ENCODE peak calls at places on chromosomes 1 and 21, in five cellular contexts. H, M, T, P and S are unnamed samples.
A peak's percentile ranks its signal among the peaks of the same experiment; 100 is the strongest.

GRCh38 chr1:103107696-103108524 is at the start of gene COL11A1:
- DNase-seq in P (no peak), M (no peak), T (no peak), H (peak; percentile 41), S (no peak)

GRCh38 chr21:38925923-38926322 is 120.2 kb downstream of the ETS2 start:
- DNase-seq in T (no peak), P (no peak), H (no peak), M (peak; percentile 72), S (no peak)

GRCh38 chr1:203268901-203269653 is 36.2 kb upstream of the BTG2 start:
- DNase-seq in T (peak; percentile 87), H (peak; percentile 90), M (no peak), P (no peak), S (no peak)

GRCh38 chr1:92299477-92300125 is 742 bp downstream of the RPAP2 start:
- DNase-seq in M (no peak), T (no peak), P (no peak), H (no peak), S (no peak)

GRCh38 chr21:42454791-42455190 is 41.2 kb downstream of the RSPH1 start:
- DNase-seq in T (no peak), P (no peak), H (no peak), M (no peak), S (peak; percentile 59)

GRCh38 chr1:114219247-114219872 is 65.7 kb upstream of the SYT6 start:
- DNase-seq in M (no peak), H (peak; percentile 45), P (no peak), T (peak; percentile 45), S (no peak)

GRCh38 chr1:214912127-214912526 is 170.4 kb upstream of the KCNK2 start:
- DNase-seq in P (no peak), M (no peak), H (no peak), T (no peak), S (no peak)

GRCh38 chr1:205631010-205631726 is 643 bp downstream of the ELK4 start:
- DNase-seq in T (peak; percentile 90), H (peak; percentile 95), M (peak; percentile 50), P (peak; percentile 92), S (peak; percentile 73)

GRCh38 chr1:48674641-48675040 is 102.0 kb downstream of the BEND5 start:
- DNase-seq in P (no peak), H (no peak), M (no peak), T (no peak), S (no peak)

GRCh38 chr1:88768187-88768586 is 84.1 kb downstream of the PKN2 start:
- DNase-seq in P (no peak), T (no peak), M (no peak), H (peak; percentile 32), S (no peak)

GRCh38 chr1:245520611-245521010 is 365.8 kb downstream of the KIF26B start:
- DNase-seq in T (no peak), M (no peak), H (no peak), P (no peak), S (no peak)

GRCh38 chr1:14970115-14970798 is 183.3 kb upstream of the TMEM51 start:
- DNase-seq in M (peak; percentile 79), T (no peak), H (peak; percentile 65), P (no peak), S (peak; percentile 45)

GRCh38 chr1:159510223-159510530 is 25.6 kb downstream of the OR10J5 start:
- DNase-seq in H (no peak), T (no peak), P (no peak), M (no peak), S (no peak)

GRCh38 chr1:52002038-52002917 is 11.8 kb upstream of the RAB3B start:
- DNase-seq in P (peak; percentile 34), T (peak; percentile 71), H (peak; percentile 98), M (peak; percentile 32), S (no peak)

GRCh38 chr1:36816348-36816747 is 218.0 kb downstream of the GRIK3 start:
- DNase-seq in T (no peak), P (no peak), M (no peak), H (no peak), S (no peak)

GRCh38 chr1:31524196-31524967 is 51.9 kb upstream of the TINAGL1 start:
- DNase-seq in P (no peak), H (no peak), T (no peak), M (peak; percentile 41), S (no peak)

GRCh38 chr1:197783510-197783948 is 8.2 kb upstream of the DENND1B start:
- DNase-seq in T (no peak), P (no peak), H (no peak), M (no peak), S (no peak)

GRCh38 chr1:33985166-33985565 is 121.3 kb downstream of the HMGB4 start:
- DNase-seq in T (no peak), H (no peak), M (no peak), P (no peak), S (no peak)

GRCh38 chr1:41482001-41482765 is 2.3 kb downstream of the EDN2 start:
- DNase-seq in H (no peak), P (no peak), T (no peak), M (no peak), S (no peak)

GRCh38 chr1:14937288-14937949 is 216.1 kb upstream of the TMEM51 start:
- DNase-seq in M (no peak), P (no peak), T (peak; percentile 33), H (no peak), S (no peak)

GRCh38 chr1:15168479-15168878 is 14.9 kb downstream of the TMEM51 start:
- DNase-seq in H (no peak), P (no peak), M (no peak), T (no peak), S (no peak)

GRCh38 chr1:173202430-173203145 is 4.5 kb downstream of the TNFSF4 start:
- DNase-seq in M (no peak), H (peak; percentile 72), T (peak; percentile 30), P (no peak), S (no peak)

GRCh38 chr1:23430803-23431202 is 6.3 kb upstream of the TCEA3 start:
- DNase-seq in M (no peak), T (no peak), P (no peak), H (no peak), S (no peak)

GRCh38 chr1:82919828-82920227 is 1079.1 kb downstream of the TTLL7 start:
- DNase-seq in P (no peak), H (no peak), M (no peak), T (no peak), S (no peak)

GRCh38 chr1:36369472-36369871 is 16.3 kb downstream of the STK40 start:
- DNase-seq in P (no peak), H (peak; percentile 28), M (no peak), T (no peak), S (no peak)

GRCh38 chr1:5949074-5949760 is 43.0 kb downstream of the NPHP4 start:
- DNase-seq in H (peak; percentile 46), P (no peak), M (no peak), T (peak; percentile 54), S (no peak)

GRCh38 chr1:183304466-183305122 is 113.6 kb downstream of the NMNAT2 start:
- DNase-seq in H (no peak), M (no peak), P (no peak), T (peak; percentile 55), S (no peak)

GRCh38 chr1:183303901-183304300 is 114.3 kb downstream of the NMNAT2 start:
- DNase-seq in P (no peak), H (no peak), M (no peak), T (no peak), S (no peak)

GRCh38 chr1:183303325-183303645 is 114.9 kb downstream of the NMNAT2 start:
- DNase-seq in M (no peak), H (no peak), T (no peak), P (no peak), S (no peak)

GRCh38 chr1:183308719-183309118 is 109.5 kb downstream of the NMNAT2 start:
- DNase-seq in H (no peak), T (no peak), M (no peak), P (no peak), S (no peak)

DNA sequence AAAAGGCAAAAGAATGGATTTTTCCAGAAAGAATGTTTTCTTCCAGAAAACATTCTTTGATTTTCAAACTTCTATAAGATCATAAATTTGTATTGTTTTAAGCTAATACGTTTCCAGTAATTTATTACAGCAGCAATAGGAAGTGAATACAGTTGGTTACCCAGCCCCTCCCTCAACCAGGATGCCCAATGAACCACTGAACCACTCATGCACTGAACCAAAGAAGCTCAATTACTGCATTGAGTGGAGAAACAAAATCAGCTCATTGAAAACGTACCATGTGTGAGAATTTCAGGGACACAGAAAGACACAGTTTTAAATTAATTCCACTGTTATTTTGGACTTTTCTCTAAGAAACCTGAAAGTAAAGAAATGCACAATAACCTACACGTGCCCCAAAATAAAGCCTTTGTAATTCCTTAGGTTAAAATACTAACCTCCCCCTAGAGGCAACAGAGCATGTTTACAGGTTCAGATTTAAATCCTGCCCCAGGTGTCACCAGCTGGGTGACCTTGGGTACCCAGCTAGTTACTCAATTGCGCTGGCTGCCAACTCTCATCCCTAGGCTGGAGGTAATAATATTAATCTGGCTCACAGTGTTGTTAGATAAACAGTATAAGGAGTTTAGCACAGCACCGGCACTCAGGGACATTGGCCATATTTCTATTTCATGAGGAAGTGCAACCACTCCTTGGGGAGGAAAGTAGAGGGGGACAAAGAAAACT is 111.7 kb downstream of the NMNAT2 start:
- DNase-seq in P (peak; percentile 15), T (no peak), M (no peak), H (peak; percentile 82), S (no peak)
- TF ChIP-seq CTCF in P (peak; percentile 49), T (peak; percentile 16), M (peak; percentile 26), H (peak; percentile 72), S (peak; percentile 68)

DNA sequence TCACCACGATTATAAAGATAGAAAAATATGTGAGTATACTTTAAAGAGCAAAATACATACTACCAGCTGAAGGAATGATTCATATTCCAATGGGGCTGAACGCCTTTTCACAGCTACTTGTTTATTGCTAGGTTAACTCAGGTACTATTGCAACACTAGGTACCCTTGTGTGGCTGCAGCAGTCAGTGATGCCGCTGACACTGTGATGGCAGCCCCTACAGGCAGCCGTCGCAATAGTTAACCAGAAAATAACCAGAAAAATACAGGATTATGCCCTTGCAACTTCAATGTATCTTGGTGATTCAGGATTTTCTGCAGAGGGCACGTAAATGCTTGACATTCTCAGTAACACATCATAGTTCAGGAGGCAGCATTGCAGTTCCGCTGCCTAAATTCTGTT is 1.6 kb upstream of the MARK1 start:
- DNase-seq in M (no peak), H (peak; percentile 54), T (peak; percentile 31), P (no peak), S (peak; percentile 36)
- TF ChIP-seq CTCF in M (no peak), H (peak; percentile 49), T (peak; percentile 58), P (no peak), S (peak; percentile 34)

DNA sequence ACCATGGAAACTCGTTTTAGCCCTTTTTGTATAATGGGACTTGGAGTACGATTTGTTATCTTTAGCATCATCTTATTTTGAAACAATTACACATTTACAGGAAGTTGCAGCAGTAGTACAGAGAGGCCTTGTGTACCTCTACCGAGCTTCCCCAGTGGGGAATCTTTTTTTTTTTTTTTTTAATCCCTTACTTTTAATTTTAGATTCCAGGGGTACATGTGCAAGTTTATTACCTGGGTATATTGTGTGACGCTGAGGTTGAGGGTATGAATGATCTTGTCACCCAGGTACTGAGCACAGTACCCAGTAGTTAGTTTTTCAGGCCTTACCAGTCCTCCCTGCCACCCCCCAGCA is 45.9 kb downstream of the HHAT start:
- DNase-seq in T (no peak), M (no peak), P (no peak), H (no peak), S (no peak)
- TF ChIP-seq CTCF in T (no peak), M (no peak), P (no peak), H (no peak), S (no peak)

DNA sequence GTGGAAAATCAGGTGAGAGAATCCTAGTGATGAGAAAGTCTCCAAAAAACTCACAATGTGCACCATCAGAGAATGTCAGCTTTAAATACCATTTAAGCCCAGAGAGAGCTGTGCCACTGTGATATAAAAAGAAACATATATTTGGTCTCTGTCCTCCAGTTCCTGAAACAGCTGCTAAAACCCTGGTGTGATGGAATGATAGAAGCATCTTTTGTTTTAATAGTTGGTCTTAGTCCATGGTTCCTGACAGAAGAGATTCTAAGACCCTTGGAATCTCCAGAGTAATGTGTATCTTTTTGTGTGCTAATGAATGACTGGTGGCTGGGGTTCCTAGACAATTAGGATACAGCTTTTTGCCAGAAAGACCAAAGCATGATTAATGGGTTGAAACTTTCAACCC is 302.8 kb upstream of the B3GALT2 start:
- DNase-seq in P (no peak), T (no peak), H (no peak), M (no peak), S (no peak)
- TF ChIP-seq CTCF in P (no peak), T (no peak), H (no peak), M (no peak), S (no peak)